ENCODE peak calls at places on chromosome 5, in six cellular contexts. E is breast epithelium, O is kidney, V is H9, L is RWPE1, W is dorsolateral prefrontal cortex. J is an unnamed sample.
A peak's percentile ranks its signal among the peaks of the same experiment; 100 is the strongest.

GRCh38 chr5:127002390-127002789 is 28.0 kb downstream of the MARCHF3 start:
- DNase-seq in E (no peak), O (no peak), V (no peak), L (no peak), W (no peak), J (no peak)

GRCh38 chr5:26034813-26035212 is 1003.6 kb downstream of the CDH9 start:
- DNase-seq in E (no peak), O (no peak), V (no peak), L (peak; percentile 20), W (no peak), J (no peak)

GRCh38 chr5:172691886-172692285 is 50.8 kb downstream of the NEURL1B start:
- DNase-seq in E (no peak), O (peak; percentile 59), V (peak; percentile 62), L (no peak), W (no peak), J (no peak)

GRCh38 chr5:169356811-169357210 is 55.9 kb upstream of the SLIT3 start:
- DNase-seq in E (no peak), O (no peak), V (no peak), L (no peak), W (no peak), J (no peak)

GRCh38 chr5:178238711-178239592 is 6.3 kb upstream of the PHYKPL start:
- DNase-seq in E (no peak), O (peak; percentile 64), V (no peak), L (no peak), W (no peak), J (no peak)

GRCh38 chr5:153659337-153659736 is 168.9 kb downstream of the GRIA1 start:
- DNase-seq in E (no peak), O (no peak), V (no peak), L (no peak), W (no peak), J (no peak)

GRCh38 chr5:94544031-94544650 is 74.3 kb downstream of the KIAA0825 start:
- DNase-seq in E (no peak), O (no peak), V (no peak), L (no peak), W (no peak), J (no peak)

GRCh38 chr5:149172261-149172660 is 31.0 kb downstream of the ABLIM3 start:
- DNase-seq in E (no peak), O (no peak), V (no peak), L (peak; percentile 42), W (no peak), J (no peak)

GRCh38 chr5:170028124-170028523 is 47.8 kb upstream of the INSYN2B start:
- DNase-seq in E (no peak), O (no peak), V (no peak), L (no peak), W (no peak), J (no peak)

GRCh38 chr5:126971455-126972019 is 58.8 kb downstream of the MARCHF3 start:
- DNase-seq in E (no peak), O (no peak), V (no peak), L (no peak), W (no peak), J (no peak)

GRCh38 chr5:6423327-6424109 is 25.1 kb upstream of the UBE2QL1 start:
- DNase-seq in E (no peak), O (no peak), V (no peak), L (no peak), W (no peak), J (no peak)

GRCh38 chr5:6424110-6424659 is 24.5 kb upstream of the UBE2QL1 start:
- DNase-seq in E (no peak), O (no peak), V (no peak), L (no peak), W (no peak), J (no peak)

GRCh38 chr5:6419340-6419852 is 29.3 kb upstream of the UBE2QL1 start:
- DNase-seq in E (no peak), O (no peak), V (no peak), L (peak; percentile 50), W (no peak), J (peak; percentile 59)

GRCh38 chr5:6417657-6418056 is 31.0 kb upstream of the UBE2QL1 start:
- DNase-seq in E (no peak), O (no peak), V (no peak), L (no peak), W (no peak), J (no peak)

DNA sequence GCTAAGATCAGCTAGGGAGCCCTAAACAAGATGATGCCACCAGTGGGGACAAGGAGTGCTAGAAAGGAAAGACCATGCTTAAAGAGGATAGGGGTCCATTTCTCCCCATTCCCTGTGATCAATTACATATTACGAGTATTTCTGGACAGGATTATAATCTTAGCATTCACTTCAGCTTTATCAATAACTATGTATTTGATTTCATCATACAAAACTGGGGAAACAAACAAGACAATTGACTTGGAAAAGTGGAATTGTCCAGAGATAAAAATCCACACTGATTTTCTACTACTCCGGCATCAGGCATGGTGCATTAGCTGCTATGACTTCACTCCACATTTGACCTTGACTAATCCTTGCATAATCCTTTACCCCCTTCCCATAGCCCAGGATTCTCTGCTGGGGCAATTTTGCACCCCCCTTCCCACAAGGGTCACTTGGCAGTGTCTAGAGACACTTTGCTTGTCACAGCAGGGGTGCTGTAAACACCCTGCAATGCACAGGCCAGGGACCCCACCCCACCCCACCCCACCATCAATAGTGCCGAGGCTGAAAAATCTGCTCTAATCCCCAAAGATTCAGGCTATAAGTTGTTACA is 29.9 kb upstream of the UBE2QL1 start:
- DNase-seq in E (no peak), O (no peak), V (no peak), L (no peak), W (no peak), J (no peak)
- H3K27ac ChIP-seq in E (no peak overlapping the region), O (no peak overlapping the region), V (no peak overlapping the region), L (no peak overlapping the region), W (no peak overlapping the region), J (no peak overlapping the region)

GRCh38 chr5:29516224-29516623 is 1677.3 kb upstream of the CDH6 start:
- DNase-seq in E (no peak), O (no peak), V (no peak), L (no peak), W (no peak), J (no peak)
- H3K27ac ChIP-seq in E (no peak overlapping the region), O (no peak overlapping the region), V (no peak overlapping the region), L (no peak overlapping the region), W (no peak overlapping the region), J (no peak overlapping the region)

DNA sequence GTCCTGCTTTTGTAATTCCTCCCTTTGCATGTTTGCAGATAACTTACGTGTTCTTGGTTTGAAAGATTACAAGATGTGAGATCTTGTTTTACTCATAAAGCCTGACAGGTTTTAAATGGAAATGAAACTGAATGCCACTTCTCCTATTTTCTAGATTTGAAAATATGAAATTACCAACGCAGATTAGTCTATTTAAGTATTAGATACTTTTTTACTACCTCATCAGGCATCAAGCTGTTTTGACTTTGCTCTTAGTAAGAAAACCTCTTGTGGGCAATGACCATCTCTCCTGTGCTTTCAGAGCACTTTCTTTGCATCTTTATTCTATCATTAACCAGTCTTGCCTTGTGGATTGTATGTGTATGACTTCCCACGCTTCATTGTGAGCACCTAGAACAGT is 3.5 kb downstream of the DMXL1 start:
- DNase-seq in E (no peak), O (no peak), V (no peak), L (no peak), W (no peak), J (no peak)
- H3K27ac ChIP-seq in E (no peak overlapping the region), O (no peak overlapping the region), V (no peak overlapping the region), L (no peak overlapping the region), W (no peak overlapping the region), J (no peak overlapping the region)

GRCh38 chr5:119389288-119390065 is 33.7 kb downstream of the TNFAIP8 start:
- DNase-seq in E (no peak), O (no peak), V (no peak), L (no peak), W (no peak), J (no peak)
- H3K27ac ChIP-seq in E (no peak overlapping the region), O (no peak overlapping the region), V (no peak overlapping the region), L (no peak overlapping the region), W (no peak overlapping the region), J (no peak overlapping the region)

DNA sequence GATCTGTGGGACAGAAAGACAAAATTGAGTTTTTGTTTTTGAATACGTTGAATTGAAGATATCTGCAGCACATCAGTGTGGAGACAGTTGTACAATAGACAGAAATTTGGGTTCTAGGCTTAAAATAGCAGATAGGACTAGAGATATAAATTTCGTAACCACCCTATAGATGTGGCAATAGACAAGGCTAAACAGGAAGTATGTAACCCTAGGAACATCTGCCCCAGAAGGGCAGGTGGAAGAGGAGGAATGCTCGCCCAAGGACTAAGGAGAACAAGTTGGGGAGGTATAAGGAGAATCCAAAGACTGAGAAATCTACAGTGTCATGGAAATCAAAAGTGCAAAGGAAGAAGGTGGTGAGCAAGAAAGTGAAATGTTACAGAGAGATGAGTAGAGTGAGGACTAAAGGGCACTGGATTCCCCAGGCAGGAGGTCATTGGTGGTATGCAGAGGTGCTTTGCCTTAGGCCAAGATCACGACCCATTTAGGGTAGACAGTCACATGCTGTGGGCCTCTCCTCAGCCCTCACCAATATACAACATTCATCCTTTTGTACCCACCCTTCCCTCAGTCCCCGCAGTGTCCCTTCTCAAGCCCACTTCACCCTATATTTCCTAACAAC is 109.1 kb upstream of the ELL2 start:
- DNase-seq in E (no peak), O (no peak), V (no peak), L (no peak), W (no peak), J (no peak)
- H3K27ac ChIP-seq in E (no peak overlapping the region), O (no peak overlapping the region), V (no peak overlapping the region), L (no peak overlapping the region), W (no peak overlapping the region), J (peak overlapping the region; percentile 16)

J was measured in epithelial cell of prostate.